ENCODE peak calls at places on chromosomes 6 and 20, in six cellular contexts. E is HCT116, I is HepG2, B is SK-N-SH, K is HL-60, P is GM23338. O is an unnamed sample.

GRCh38 chr6:133741375-133741861 is 147.5 kb upstream of the TCF21 start:
- DNase-seq in E (peak; percentile 28), B (no peak), K (no peak), I (no peak), P (peak; percentile 8), O (no peak)

GRCh38 chr6:16278048-16278724 is 39.8 kb downstream of the GMPR start:
- DNase-seq in E (peak; percentile 7), B (no peak), K (no peak), P (no peak), I (no peak), O (no peak)

GRCh38 chr6:80771941-80772340 is 665.5 kb downstream of the BCKDHB start:
- DNase-seq in K (no peak), B (no peak), I (no peak), E (no peak), P (peak; percentile 73), O (no peak)

GRCh38 chr6:123855493-123855892 is 51.8 kb downstream of the NKAIN2 start:
- DNase-seq in P (no peak), E (no peak), K (no peak), I (no peak), B (no peak), O (no peak)

GRCh38 chr6:165308926-165309731 is at the start of gene C6orf118:
- DNase-seq in K (no peak), E (no peak), B (peak; percentile 84), I (no peak), P (peak; percentile 93), O (no peak)

GRCh38 chr6:13268914-13269532 is 59.3 kb downstream of the TBC1D7 start:
- DNase-seq in B (no peak), E (no peak), P (peak; percentile 57), K (no peak), I (peak; percentile 43), O (no peak)

GRCh38 chr6:21745543-21746337 is 152.2 kb downstream of the SOX4 start:
- DNase-seq in I (no peak), P (peak; percentile 73), K (no peak), E (no peak), B (no peak), O (no peak)

GRCh38 chr6:110858016-110858415 is 16.6 kb upstream of the AMD1 start:
- DNase-seq in K (no peak), P (no peak), I (no peak), B (no peak), E (no peak), O (no peak)

GRCh38 chr6:4581468-4582420 is 194.5 kb upstream of the CDYL start:
- DNase-seq in P (no peak), I (no peak), B (no peak), K (no peak), E (no peak), O (no peak)

GRCh38 chr6:14095444-14095843 is 22.1 kb upstream of the CD83 start:
- DNase-seq in B (no peak), E (no peak), K (no peak), I (no peak), P (no peak), O (no peak)

GRCh38 chr20:61957961-61958715 is 107.5 kb downstream of the TAF4 start:
- DNase-seq in P (no peak), E (no peak), B (no peak), K (no peak), I (no peak), O (no peak)

GRCh38 chr6:148835920-148836441 is 89.2 kb downstream of the UST start:
- DNase-seq in I (no peak), E (no peak), B (no peak), K (no peak), P (no peak), O (no peak)

GRCh38 chr6:51814418-51814817 is 273.0 kb downstream of the PKHD1 start:
- DNase-seq in E (no peak), I (no peak), K (no peak), B (no peak), P (peak; percentile 47), O (no peak)

GRCh38 chr6:116034327-116034726 is 26.4 kb downstream of the FRK start:
- DNase-seq in I (no peak), E (no peak), P (no peak), B (no peak), K (no peak), O (no peak)

GRCh38 chr6:35139924-35140524 is 1.1 kb downstream of the TCP11 start:
- DNase-seq in I (peak; percentile 64), P (peak; percentile 74), K (peak; percentile 53), E (peak; percentile 50), B (peak; percentile 70), O (no peak)

GRCh38 chr20:33139467-33139866 is 28.5 kb upstream of the BPIFA2 start:
- DNase-seq in E (no peak), I (no peak), K (no peak), B (no peak), P (no peak), O (no peak)

DNA sequence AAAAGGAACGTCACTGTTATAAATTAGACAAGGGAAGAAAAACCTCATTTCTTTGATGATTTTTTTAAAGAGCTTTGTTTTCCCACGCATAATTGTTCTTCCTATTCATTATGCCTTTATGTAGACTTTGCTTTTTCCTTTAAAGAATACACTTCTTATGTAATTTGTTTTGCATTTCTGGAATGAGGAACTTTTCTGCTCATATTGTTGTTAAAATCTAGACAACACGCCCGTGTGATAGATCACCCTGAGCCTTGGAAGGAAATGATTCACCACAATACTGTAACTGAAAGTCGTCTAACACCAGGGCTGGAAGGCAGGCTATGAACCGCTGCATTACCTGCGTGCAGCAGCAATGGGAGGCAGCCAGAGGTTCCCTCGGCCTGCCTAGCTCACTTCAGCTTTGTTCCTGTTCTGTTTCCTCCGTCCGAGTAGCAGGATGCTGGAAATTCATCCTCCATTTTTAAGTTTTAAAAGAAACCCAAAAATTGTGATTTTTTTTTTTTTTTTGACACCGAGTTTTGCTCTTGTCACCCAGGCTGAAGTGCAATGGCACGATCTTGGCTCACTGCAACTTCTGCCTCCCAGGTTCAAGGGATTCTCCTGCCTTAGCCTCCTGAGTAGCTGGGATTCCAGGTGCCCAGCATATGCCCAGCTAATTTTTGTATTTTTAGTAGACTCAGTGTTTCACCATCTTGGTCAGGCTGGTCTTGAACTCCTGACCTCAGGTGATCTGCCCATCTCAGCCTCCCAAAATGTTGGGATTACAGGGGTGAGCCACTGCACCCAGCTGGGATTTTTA is 49.6 kb upstream of the ZNF217 start:
- DNase-seq in B (no peak), E (peak; percentile 57), K (peak; percentile 88), P (no peak), I (no peak), O (no peak)
- TF ChIP-seq POLR2AphosphoS5 in B (peak; percentile 44), E (peak; percentile 21), K (peak; percentile 81), P (no peak), I (no peak), O (no peak)

DNA sequence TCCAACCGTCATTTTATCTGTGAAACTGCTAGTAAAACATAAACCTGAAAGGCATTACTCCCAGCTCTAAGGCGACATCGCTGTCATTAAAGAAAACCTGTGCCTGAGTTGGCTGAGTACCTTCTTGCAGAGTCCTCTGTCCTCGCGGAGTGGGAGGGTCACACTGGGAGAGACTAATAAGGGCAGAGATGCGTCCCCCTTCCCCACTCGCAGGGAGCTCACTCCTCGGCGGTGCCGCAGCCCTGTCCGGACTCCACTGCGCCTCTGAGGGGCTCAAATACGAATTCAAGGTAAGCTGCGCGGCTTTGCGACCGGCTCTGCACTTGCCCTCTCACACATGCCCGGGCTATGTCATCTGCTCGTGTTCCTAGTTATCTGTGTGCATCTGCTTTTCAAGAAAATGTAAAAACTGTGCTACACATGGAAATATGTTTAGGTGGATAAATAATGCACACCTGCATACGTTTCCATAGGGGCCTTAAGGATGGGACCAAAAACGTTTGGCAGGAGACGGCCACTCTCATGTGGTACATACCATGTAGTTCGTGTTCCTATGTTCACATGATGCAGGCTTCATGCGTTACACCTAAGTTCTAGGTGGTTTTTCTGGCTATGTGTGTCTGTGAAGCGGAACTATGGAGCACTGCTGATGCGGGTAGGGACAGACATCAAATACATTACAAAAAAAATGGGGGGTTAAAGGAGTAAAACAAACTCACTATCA is at the start of gene COL19A1:
- DNase-seq in K (peak; percentile 10), P (peak; percentile 59), E (no peak), I (no peak), B (peak; percentile 34), O (no peak)
- TF ChIP-seq REST in K (no peak), P (no peak), E (no peak), I (no peak), B (no peak), O (no peak)

DNA sequence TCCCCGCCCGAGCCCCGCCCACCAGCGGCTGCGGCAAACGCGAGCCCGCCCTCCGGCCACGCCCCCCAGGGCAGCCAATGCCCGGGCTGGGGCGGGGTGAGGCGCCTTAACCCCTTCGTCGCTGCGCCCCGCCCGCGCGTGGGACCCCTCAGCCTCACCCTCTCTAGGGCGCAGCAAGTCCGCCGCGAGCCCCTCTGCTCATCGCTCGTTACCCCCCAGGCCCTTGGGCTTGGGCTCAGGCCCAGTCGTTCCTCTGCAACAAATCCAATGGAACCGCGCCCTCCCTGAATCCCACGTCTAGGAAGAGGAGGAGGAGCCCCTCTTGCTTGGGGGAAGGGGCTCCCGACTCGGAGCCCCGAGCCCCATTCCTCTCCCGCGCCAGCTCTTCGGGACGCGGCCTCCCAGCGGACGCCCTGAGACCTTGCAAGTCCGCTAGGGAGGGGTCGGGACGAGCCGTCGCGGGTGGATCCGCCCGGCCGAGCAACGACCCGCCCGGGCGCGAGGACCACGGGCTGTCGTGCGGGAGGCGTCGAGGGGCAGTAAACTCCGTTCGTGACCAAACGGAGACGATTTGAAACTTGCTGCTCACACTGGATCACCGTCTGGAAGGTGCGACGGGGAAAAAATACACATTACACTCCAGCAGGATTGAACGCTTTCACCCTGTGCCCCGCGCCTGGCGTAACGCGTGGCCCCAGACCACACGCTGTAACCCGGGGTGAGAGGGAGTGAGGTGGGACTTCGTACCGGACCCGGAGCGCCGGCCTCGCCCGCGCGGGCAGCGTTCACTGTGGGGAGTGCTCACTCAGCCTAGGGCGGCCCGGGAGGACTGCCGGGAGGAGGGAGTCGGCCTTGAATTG is 463 bp upstream of the LZTS3 start:
- DNase-seq in K (peak; percentile 76), B (peak; percentile 99), E (peak; percentile 38), I (peak; percentile 85), P (peak; percentile 95), O (no peak)
- TF ChIP-seq POLR2AphosphoS5 in K (peak; percentile 1), B (no peak), E (no peak), I (peak; percentile 80), P (peak; percentile 77), O (no peak)

GRCh38 chr6:54903884-54904283 is 57.3 kb downstream of the FAM83B start:
- DNase-seq in B (no peak), E (no peak), K (no peak), P (no peak), I (no peak), O (no peak)

GRCh38 chr6:54913211-54913610 is 66.6 kb downstream of the FAM83B start:
- DNase-seq in P (no peak), K (no peak), E (no peak), I (no peak), B (no peak), O (no peak)

GRCh38 chr6:54910326-54910952 is 63.9 kb downstream of the FAM83B start:
- DNase-seq in P (no peak), E (no peak), I (no peak), K (no peak), B (no peak), O (no peak)

GRCh38 chr6:54909184-54909583 is 62.6 kb downstream of the FAM83B start:
- DNase-seq in P (no peak), K (no peak), I (no peak), B (no peak), E (no peak), O (no peak)

DNA sequence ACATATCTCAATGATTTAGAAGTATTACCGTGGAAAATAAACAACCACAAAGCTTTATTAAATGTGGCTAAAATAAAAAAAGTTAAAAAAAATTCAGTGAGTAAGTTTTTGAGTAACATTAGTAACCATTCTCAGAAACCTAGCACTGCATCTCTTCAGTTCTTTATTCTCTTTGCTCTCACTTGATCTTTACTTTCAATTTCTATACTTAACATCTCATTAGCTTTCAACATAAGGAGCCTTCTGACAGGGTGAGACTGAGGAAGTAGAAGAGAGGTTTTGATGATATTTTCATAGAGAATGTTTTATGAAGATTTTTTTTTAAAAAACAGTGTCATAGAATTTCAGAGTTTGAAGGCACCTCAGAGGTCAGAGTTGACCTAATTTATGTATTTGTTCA is 60.7 kb downstream of the FAM83B start:
- DNase-seq in K (no peak), E (no peak), B (no peak), P (no peak), I (no peak), O (no peak)
- TF ChIP-seq REST in K (no peak), E (no peak), B (no peak), P (no peak), I (no peak), O (no peak)

O was measured in Panc1.